ENCODE peak calls at places on chromosomes 3 and 15, in eight cellular contexts. A is NCI-H510A; X is caudate nucleus; Z is KG1; H is NCI-H1105 treated with DMSO at 0.1 percent for 48 hours; C is effector memory CD4-positive, alpha-beta T cell; O is IMR-90; T is renal cortical epithelial cell. D is an unnamed sample.

GRCh38 chr15:79644091-79644490 is 212.0 kb downstream of the MINAR1 start:
- DNase-seq in H (no peak), T (peak), C (no peak), A (no peak), X (no peak), Z (no peak), O (peak), D (no peak)

GRCh38 chr3:17640466-17640865 is 102.0 kb downstream of the TBC1D5 start:
- DNase-seq in H (no peak), T (peak), O (peak), C (no peak), X (no peak), A (no peak), Z (no peak), D (no peak)

GRCh38 chr3:31978553-31978952 is 2.5 kb downstream of the OSBPL10 start:
- DNase-seq in O (no peak), C (no peak), T (peak), X (no peak), H (no peak), Z (no peak), A (no peak), D (no peak)

GRCh38 chr15:75195766-75196241 is 5.9 kb upstream of the C15orf39 start:
- DNase-seq in O (no peak), A (peak), Z (no peak), T (no peak), H (peak), X (no peak), C (no peak), D (no peak)

GRCh38 chr3:71684752-71685151 is 40.5 kb downstream of the EIF4E3 start:
- DNase-seq in O (peak), C (no peak), H (peak), Z (no peak), A (no peak), X (no peak), T (peak), D (no peak)

GRCh38 chr15:57502116-57502515 is 89.6 kb upstream of the MYZAP start:
- DNase-seq in O (no peak), H (no peak), X (no peak), C (no peak), Z (no peak), A (no peak), T (no peak), D (no peak)

GRCh38 chr15:63221346-63221745 is 31.9 kb downstream of the RAB8B start:
- DNase-seq in C (no peak), A (no peak), O (peak), H (no peak), T (peak), Z (no peak), X (no peak), D (no peak)

GRCh38 chr3:154990543-154990942 is 89.6 kb upstream of the MME start:
- DNase-seq in O (no peak), A (no peak), C (no peak), T (no peak), H (no peak), Z (no peak), X (no peak), D (no peak)

GRCh38 chr3:85228966-85229365 is 270.2 kb downstream of the CADM2 start:
- DNase-seq in C (no peak), X (no peak), Z (no peak), H (no peak), O (no peak), A (no peak), T (no peak), D (no peak)

GRCh38 chr15:28271697-28272250 is 50.2 kb downstream of the HERC2 start:
- DNase-seq in C (no peak), T (peak), Z (no peak), A (no peak), H (no peak), O (no peak), X (no peak), D (no peak)

GRCh38 chr3:168498194-168498593 is 402.5 kb upstream of the GOLIM4 start:
- DNase-seq in Z (no peak), H (no peak), T (no peak), X (no peak), C (no peak), A (no peak), O (no peak), D (no peak)

GRCh38 chr3:186901135-186901734 is 29.1 kb upstream of the ST6GAL1 start:
- DNase-seq in T (no peak), A (no peak), O (no peak), Z (no peak), X (no peak), C (no peak), H (no peak), D (no peak)

GRCh38 chr3:151918253-151919029 is 45.0 kb downstream of the SUCNR1 start:
- DNase-seq in O (peak), C (no peak), T (peak), H (peak), X (no peak), Z (no peak), A (no peak), D (no peak)

GRCh38 chr15:63466378-63467192 is 37.8 kb upstream of the USP3 start:
- DNase-seq in T (peak), X (peak), O (peak), Z (peak), A (no peak), H (peak), C (peak), D (peak)

GRCh38 chr15:83871808-83872559 is 218.1 kb downstream of the ADAMTSL3 start:
- DNase-seq in X (no peak), A (no peak), C (no peak), O (peak), Z (no peak), T (peak), H (no peak), D (no peak)

GRCh38 chr15:98771444-98772059 is 123.2 kb downstream of the IGF1R start:
- DNase-seq in T (no peak), O (peak), Z (no peak), X (no peak), A (no peak), H (no peak), C (no peak), D (no peak)